ENCODE peak calls at places on chromosomes 6 and 20, in five cellular contexts. V is posterior cingulate gyrus, S is Right ventricle myocardium inferior, X is RKO, O is WTC11. P is an unnamed sample.

GRCh38 chr20:51634257-51634656 is 91.7 kb upstream of the NFATC2 start:
- DNase-seq in O (no peak), V (no peak), X (no peak), S (no peak), P (no peak)

GRCh38 chr6:143941852-143942627 is 66.0 kb downstream of the PLAGL1 start:
- DNase-seq in S (peak; percentile 74), V (peak; percentile 59), X (peak; percentile 61), O (peak; percentile 92), P (no peak)

GRCh38 chr6:31285496-31285895 is 13.6 kb upstream of the HLA-C start:
- DNase-seq in S (no peak), O (no peak), X (no peak), V (no peak), P (no peak)

GRCh38 chr6:57127763-57128162 is 37.8 kb downstream of the ZNF451 start:
- DNase-seq in O (no peak), X (no peak), V (no peak), S (no peak), P (no peak)

GRCh38 chr6:156794963-156795362 is 17.8 kb downstream of the ARID1B start:
- DNase-seq in V (no peak), X (no peak), O (no peak), S (no peak), P (no peak)

GRCh38 chr6:56827908-56828649 is 126.8 kb upstream of the BEND6 start:
- DNase-seq in V (no peak), S (no peak), X (no peak), O (no peak), P (no peak)

GRCh38 chr20:24837721-24838456 is 111.2 kb upstream of the CST7 start:
- DNase-seq in S (no peak), V (no peak), O (no peak), X (no peak), P (no peak)

GRCh38 chr6:34383171-34383631 is 9.3 kb downstream of the NUDT3 start:
- DNase-seq in O (no peak), V (no peak), S (no peak), X (no peak), P (peak; percentile 10)

GRCh38 chr6:133681880-133682279 is 207.0 kb upstream of the TCF21 start:
- DNase-seq in S (no peak), V (no peak), O (no peak), X (no peak), P (no peak)

GRCh38 chr6:168458101-168458500 is 17.1 kb downstream of the SMOC2 start:
- DNase-seq in S (no peak), X (no peak), O (no peak), V (no peak), P (no peak)

GRCh38 chr6:4727671-4728435 is 48.4 kb upstream of the CDYL start:
- DNase-seq in O (no peak), S (no peak), V (no peak), X (no peak), P (no peak)

GRCh38 chr6:148447521-148448230 is 105.0 kb downstream of the SASH1 start:
- DNase-seq in X (no peak), V (no peak), O (no peak), S (no peak), P (no peak)

GRCh38 chr6:111972714-111973678 is 80.9 kb upstream of the CCN6 start:
- DNase-seq in O (no peak), S (peak; percentile 53), X (peak; percentile 86), V (no peak), P (no peak)

GRCh38 chr6:110826236-110827129 is 11.2 kb upstream of the CDK19 start:
- DNase-seq in O (no peak), S (no peak), X (no peak), V (no peak), P (no peak)

GRCh38 chr6:72564231-72564630 is 57.6 kb upstream of the KCNQ5 start:
- DNase-seq in S (no peak), V (no peak), O (no peak), X (no peak), P (no peak)

GRCh38 chr6:141026504-141026903 is 1106.2 kb upstream of the GJE1 start:
- DNase-seq in S (no peak), X (no peak), V (no peak), O (no peak), P (no peak)

GRCh38 chr6:579339-579738 is 77.6 kb downstream of the HUS1B start:
- DNase-seq in S (no peak), V (no peak), X (peak; percentile 34), O (no peak), P (no peak)

GRCh38 chr20:7976015-7976414 is 35.8 kb upstream of the HAO1 start:
- DNase-seq in V (no peak), O (no peak), X (no peak), S (no peak), P (no peak)

GRCh38 chr6:125445054-125445453 is 143.3 kb upstream of the HDDC2 start:
- DNase-seq in O (no peak), X (no peak), V (no peak), S (no peak), P (no peak)

GRCh38 chr20:23909390-23909789 is 29.8 kb upstream of the CST5 start:
- DNase-seq in O (no peak), X (no peak), V (no peak), S (no peak), P (no peak)

GRCh38 chr6:107706516-107706915 is 117.6 kb downstream of the SCML4 start:
- DNase-seq in O (no peak), X (no peak), S (no peak), V (no peak), P (no peak)

GRCh38 chr6:7909323-7910276 is 988 bp downstream of the TXNDC5 start:
- DNase-seq in S (peak; percentile 75), X (peak; percentile 67), V (peak; percentile 30), O (peak; percentile 75), P (no peak)

GRCh38 chr20:650954-651353 is 2.0 kb downstream of the SRXN1 start:
- DNase-seq in X (peak; percentile 67), S (no peak), O (no peak), V (no peak), P (no peak)

GRCh38 chr20:5627463-5628050 is 122.6 kb upstream of the SHLD1 start:
- DNase-seq in V (no peak), O (no peak), X (no peak), S (no peak), P (no peak)

GRCh38 chr6:113694278-113695077 is 162.7 kb upstream of the MARCKS start:
- DNase-seq in S (no peak), V (no peak), X (no peak), O (no peak), P (no peak)

GRCh38 chr6:137341721-137342195 is 122.6 kb upstream of the IFNGR1 start:
- DNase-seq in O (peak; percentile 20), X (peak; percentile 6), S (peak; percentile 75), V (peak; percentile 60), P (peak; percentile 48)

GRCh38 chr20:52145587-52145986 is 46.0 kb downstream of the ZFP64 start:
- DNase-seq in S (no peak), V (no peak), X (peak; percentile 47), O (no peak), P (no peak)